ENCODE peak calls at places on chromosomes 13 and 19, in six cellular contexts. Q is A673, I is upper lobe of left lung, P is psoas muscle, D is neural progenitor cell, F is brain microvascular endothelial cell. G is an unnamed sample. For H3K27me3, the result is how much of the 10 kb centered on the place peaks cover.

GRCh38 chr19:55247621-55248099 is 11.2 kb downstream of the PPP6R1 start:
- DNase-seq in D (no peak), F (peak), Q (no peak), P (peak), I (peak), G (no peak)

GRCh38 chr13:46124531-46124966 is 19.7 kb upstream of the CPB2 start:
- DNase-seq in F (no peak), I (no peak), P (no peak), Q (no peak), D (no peak), G (no peak)

GRCh38 chr19:58553799-58554493 is 959 bp downstream of the CHMP2A start:
- DNase-seq in I (no peak), P (peak), Q (no peak), F (no peak), D (no peak), G (no peak)

GRCh38 chr13:111429064-111429558 is 108.7 kb downstream of the TEX29 start:
- DNase-seq in I (peak), Q (peak), D (peak), F (peak), P (no peak), G (peak)

GRCh38 chr13:29546662-29547061 is 48.8 kb downstream of the SLC7A1 start:
- DNase-seq in P (no peak), F (no peak), Q (no peak), D (no peak), I (no peak), G (no peak)

GRCh38 chr13:30026093-30026492 is 175.7 kb upstream of the UBL3 start:
- DNase-seq in Q (no peak), F (peak), I (no peak), P (no peak), D (no peak), G (no peak)

GRCh38 chr13:31441804-31442487 is 242.2 kb downstream of the B3GLCT start:
- DNase-seq in P (peak), Q (no peak), F (no peak), D (no peak), I (no peak), G (no peak)

GRCh38 chr19:18274776-18275356 is 614 bp upstream of the IQCN start:
- DNase-seq in F (peak), P (peak), I (peak), Q (no peak), D (no peak), G (peak)

GRCh38 chr13:86020350-86021002 is 221.3 kb upstream of the SLITRK6 start:
- DNase-seq in I (no peak), P (no peak), Q (peak), F (peak), D (no peak), G (no peak)

GRCh38 chr19:1507192-1507660 is 5.6 kb downstream of the ADAMTSL5 start:
- DNase-seq in I (no peak), D (no peak), Q (no peak), F (no peak), P (no peak), G (no peak)

GRCh38 chr13:83286737-83287136 is 595.5 kb downstream of the SLITRK1 start:
- DNase-seq in Q (peak), I (no peak), F (no peak), D (no peak), P (no peak), G (no peak)

GRCh38 chr19:16369664-16370576 is 45.3 kb downstream of the KLF2 start:
- DNase-seq in I (no peak), Q (no peak), D (no peak), P (peak), F (no peak), G (peak)

GRCh38 chr13:78121459-78122348 is 203.1 kb upstream of the EDNRB start:
- DNase-seq in P (peak), I (no peak), F (peak), Q (peak), D (peak), G (no peak)

GRCh38 chr13:49098771-49099512 is 121.2 kb upstream of the MLNR start:
- DNase-seq in D (peak), Q (no peak), P (no peak), F (no peak), I (no peak), G (no peak)

GRCh38 chr13:114151565-114152284 is 19.3 kb upstream of the RASA3 start:
- DNase-seq in D (no peak), P (peak), Q (peak), F (no peak), I (no peak), G (peak)

GRCh38 chr13:87259479-87260083 is 411.6 kb upstream of the SLITRK5 start:
- DNase-seq in Q (peak), I (no peak), P (no peak), D (peak), F (no peak), G (no peak)

GRCh38 chr19:33438016-33438671 is 64.6 kb downstream of the CEBPG start:
- DNase-seq in D (no peak), F (no peak), P (peak), Q (no peak), I (no peak), G (no peak)

GRCh38 chr19:47429140-47429793 is 9.9 kb upstream of the MEIS3 start:
- DNase-seq in F (no peak), I (no peak), P (no peak), D (no peak), Q (no peak), G (no peak)

GRCh38 chr13:106736941-106737340 is 169.0 kb upstream of the ARGLU1 start:
- DNase-seq in Q (no peak), D (no peak), I (peak), F (no peak), P (no peak), G (no peak)

GRCh38 chr13:113907637-113908617 is 44.1 kb upstream of the GAS6 start:
- DNase-seq in I (no peak), F (no peak), P (no peak), Q (peak), D (no peak), G (no peak)

GRCh38 chr19:1590641-1591397 is 1.8 kb downstream of the MBD3 start:
- DNase-seq in F (no peak), I (no peak), P (no peak), Q (peak), D (peak), G (peak)

GRCh38 chr19:55549500-55550320 is 4.4 kb upstream of the SBK3 start:
- DNase-seq in F (peak), Q (no peak), I (peak), D (peak), P (peak), G (no peak)

GRCh38 chr13:110444226-110444653 is 117.3 kb downstream of the RAB20 start:
- DNase-seq in I (no peak), Q (no peak), D (no peak), F (peak), P (no peak), G (no peak)

GRCh38 chr19:56746367-56746766 is 74.8 kb upstream of the ZNF835 start:
- DNase-seq in Q (no peak), I (no peak), F (no peak), P (no peak), D (no peak), G (no peak)

GRCh38 chr19:1807030-1807694 is 4.9 kb downstream of the ATP8B3 start:
- DNase-seq in Q (no peak), F (no peak), D (no peak), P (peak), I (peak), G (no peak)

GRCh38 chr19:6787393-6787792 is 14.9 kb downstream of the VAV1 start:
- DNase-seq in Q (no peak), F (no peak), D (no peak), I (no peak), P (no peak), G (no peak)

GRCh38 chr19:13788991-13789390 is 6.3 kb upstream of the ZSWIM4 start:
- DNase-seq in Q (no peak), F (peak), D (no peak), P (no peak), I (no peak), G (peak)

GRCh38 chr13:114109646-114110045 is 22.8 kb downstream of the RASA3 start:
- DNase-seq in P (peak), Q (no peak), D (peak), I (peak), F (no peak), G (peak)

GRCh38 chr19:31328238-31328637 is 21.0 kb downstream of the TSHZ3 start:
- DNase-seq in F (no peak), D (no peak), Q (no peak), I (peak), P (no peak), G (no peak)

GRCh38 chr13:32734511-32734910 is 148.3 kb downstream of the PDS5B start:
- DNase-seq in P (no peak), D (no peak), Q (peak), I (no peak), F (peak), G (no peak)

GRCh38 chr19:3053218-3053621 is 9.1 kb downstream of the TLE5 start:
- DNase-seq in D (no peak), F (no peak), I (peak), Q (no peak), P (no peak), G (no peak)

DNA sequence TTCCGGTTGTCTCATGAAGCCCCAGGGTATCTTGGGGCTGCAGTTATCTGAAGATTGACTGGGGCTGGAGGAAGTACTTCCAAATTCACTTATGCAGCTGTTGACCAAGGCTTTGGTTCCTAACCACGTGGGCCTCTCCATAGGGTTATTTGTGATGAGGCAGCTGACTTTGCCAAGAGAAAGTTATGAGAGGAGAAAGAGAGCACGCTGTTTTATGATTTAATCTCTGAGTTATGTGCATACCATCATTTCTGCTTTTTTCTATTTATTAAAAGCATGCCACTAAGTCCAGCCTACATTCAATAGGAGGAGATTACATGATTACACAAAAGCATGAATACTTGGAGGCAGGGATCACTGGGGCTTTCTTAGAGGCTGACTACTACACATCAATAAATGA is 215.5 kb downstream of the NHLRC3 start:
- DNase-seq in P (no peak), D (no peak), F (peak), Q (peak), I (no peak), G (no peak)
- H3K4me3 ChIP-seq in P (no peak), D (no peak), F (no peak), Q (no peak), I (no peak), G (no peak)

DNA sequence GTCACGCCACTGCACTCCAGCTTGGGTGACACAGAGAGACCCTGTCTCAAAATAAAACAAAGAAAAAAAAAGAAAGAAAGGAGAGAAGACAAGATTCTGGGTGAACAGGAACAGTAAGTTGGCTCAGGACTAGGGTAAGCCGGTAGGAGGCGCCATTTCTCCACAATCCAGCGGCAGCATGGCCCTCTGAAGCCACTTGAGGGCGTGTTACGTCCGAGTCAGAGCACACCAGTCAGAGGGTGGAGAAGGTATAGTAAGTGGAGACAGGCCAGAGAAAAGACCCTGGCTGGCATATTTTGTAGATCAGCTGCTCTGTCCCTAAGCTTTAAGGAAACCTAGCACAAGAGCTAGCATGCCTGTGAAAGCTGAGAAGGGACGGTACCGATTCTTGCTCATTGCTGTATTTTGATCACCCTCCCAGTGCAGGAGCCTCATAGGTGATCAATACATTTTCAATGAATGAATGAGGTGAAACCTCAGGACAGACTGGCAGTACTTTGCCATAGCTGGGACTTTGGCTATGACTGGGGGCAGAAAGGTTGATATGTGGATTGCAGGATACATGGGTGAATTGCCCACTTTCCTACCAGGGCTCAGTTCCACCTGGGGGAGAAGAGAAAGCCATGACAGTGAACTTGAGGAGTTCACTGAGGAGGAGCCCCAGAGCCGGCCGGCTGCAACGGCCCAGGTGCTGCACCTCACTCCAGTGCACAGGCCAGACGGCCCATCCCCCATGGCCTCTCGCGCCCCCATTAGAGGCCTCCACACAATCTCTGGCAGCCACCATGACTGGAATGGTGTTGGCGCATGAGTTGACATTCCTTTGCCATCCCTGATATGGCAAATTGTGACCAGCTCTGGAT is 23.5 kb downstream of the POU2F2 start:
- DNase-seq in I (no peak), D (peak), Q (peak), P (peak), F (peak), G (peak)
- H3K27me3 ChIP-seq in I (under half), D (under half), Q (under half), P (under half), F (under half), G (under half)

DNA sequence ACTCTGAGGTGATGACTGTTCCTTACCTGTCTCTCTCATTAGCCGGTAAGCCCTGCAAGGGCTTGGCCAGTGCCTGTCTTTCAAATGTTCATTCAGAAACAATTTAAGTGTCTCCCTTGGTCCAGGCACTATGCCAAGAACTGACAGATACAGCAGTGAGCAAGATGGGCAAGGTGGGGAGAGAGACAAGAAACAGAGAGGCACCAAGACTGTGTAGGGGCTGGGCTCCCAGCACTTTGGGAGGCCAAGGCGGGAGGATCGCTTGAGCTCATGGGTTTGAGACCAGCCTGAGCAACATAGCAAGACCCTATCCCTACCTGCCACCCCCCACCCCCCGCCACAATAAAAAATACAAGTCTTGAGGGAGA is 1.3 kb upstream of the CCNE1 start:
- DNase-seq in I (no peak), Q (no peak), D (no peak), F (peak), P (no peak), G (no peak)
- H3K4me3 ChIP-seq in I (no peak), Q (no peak), D (no peak), F (no peak), P (no peak), G (no peak)

GRCh38 chr19:43591904-43592772 is 3.8 kb downstream of the IRGQ start:
- DNase-seq in F (no peak), D (no peak), P (no peak), Q (no peak), I (peak), G (no peak)
- H3K27me3 ChIP-seq in F (under half), D (under half), P (under half), Q (under half), I (under half), G (under half)

GRCh38 chr19:29687244-29687896 is 22.1 kb downstream of the PLEKHF1 start:
- DNase-seq in Q (peak), F (peak), I (no peak), D (no peak), P (peak), G (no peak)
- H3K4me3 ChIP-seq in Q (no peak), F (peak), I (no peak), D (no peak), P (peak), G (no peak)

GRCh38 chr19:50562329-50562728 is 5.9 kb downstream of the LRRC4B start:
- DNase-seq in F (no peak), I (no peak), Q (no peak), P (no peak), D (no peak), G (no peak)

GRCh38 chr19:50558449-50558848 is 9.8 kb downstream of the LRRC4B start:
- DNase-seq in I (no peak), F (no peak), Q (no peak), D (no peak), P (peak), G (no peak)

GRCh38 chr19:50558039-50558438 is 10.2 kb downstream of the LRRC4B start:
- DNase-seq in P (peak), F (no peak), Q (no peak), D (no peak), I (no peak), G (no peak)

GRCh38 chr19:50557009-50557613 is 11.1 kb downstream of the LRRC4B start:
- DNase-seq in P (peak), I (no peak), Q (no peak), F (no peak), D (peak), G (no peak)

GRCh38 chr19:50559636-50560035 is 8.6 kb downstream of the LRRC4B start:
- DNase-seq in D (no peak), I (no peak), Q (no peak), F (no peak), P (no peak), G (no peak)
- H3K27me3 ChIP-seq in D (half or more), I (under half), Q (under half), F (under half), P (half or more), G (under half)